ENCODE peak calls at places on chromosomes 7 and 10, in six cellular contexts. One of them, this sample, is unnamed.

GRCh38 chr10:96671207-96671890 is 49.0 kb downstream of the PIK3AP1 start:
- DNase-seq in fibroblast of the aortic adventitia: no peak
- DNase-seq in cardiac muscle cell: no peak
- DNase-seq in endothelial cell of umbilical vein: no peak
- DNase-seq in GM23338: no peak
- DNase-seq in bronchial epithelial cell: no peak
- DNase-seq in this sample: no peak

GRCh38 chr10:61020420-61021158 is 76.6 kb upstream of the RHOBTB1 start:
- DNase-seq in fibroblast of the aortic adventitia: no peak
- DNase-seq in cardiac muscle cell: no peak
- DNase-seq in endothelial cell of umbilical vein: no peak
- DNase-seq in GM23338: no peak
- DNase-seq in bronchial epithelial cell: no peak
- DNase-seq in this sample: no peak

GRCh38 chr7:97004931-97005763 is at the start of gene DLX6:
- DNase-seq in fibroblast of the aortic adventitia: peak; percentile 26
- DNase-seq in cardiac muscle cell: peak; percentile 78
- DNase-seq in endothelial cell of umbilical vein: no peak
- DNase-seq in GM23338: peak; percentile 96
- DNase-seq in bronchial epithelial cell: no peak
- DNase-seq in this sample: no peak

GRCh38 chr10:32379314-32379949 is 32.5 kb upstream of the EPC1 start:
- DNase-seq in fibroblast of the aortic adventitia: peak; percentile 75
- DNase-seq in cardiac muscle cell: peak; percentile 75
- DNase-seq in endothelial cell of umbilical vein: peak; percentile 71
- DNase-seq in GM23338: peak; percentile 69
- DNase-seq in bronchial epithelial cell: peak; percentile 88
- DNase-seq in this sample: no peak

GRCh38 chr10:132112611-132113010 is 46.9 kb downstream of the JAKMIP3 start:
- DNase-seq in fibroblast of the aortic adventitia: no peak
- DNase-seq in cardiac muscle cell: no peak
- DNase-seq in endothelial cell of umbilical vein: no peak
- DNase-seq in GM23338: no peak
- DNase-seq in bronchial epithelial cell: no peak
- DNase-seq in this sample: no peak

GRCh38 chr10:42932116-42932515 is 144.8 kb upstream of the RET start:
- DNase-seq in fibroblast of the aortic adventitia: no peak
- DNase-seq in cardiac muscle cell: no peak
- DNase-seq in endothelial cell of umbilical vein: no peak
- DNase-seq in GM23338: no peak
- DNase-seq in bronchial epithelial cell: no peak
- DNase-seq in this sample: no peak

GRCh38 chr10:24449769-24450310 is 240.9 kb downstream of the KIAA1217 start:
- DNase-seq in fibroblast of the aortic adventitia: no peak
- DNase-seq in cardiac muscle cell: no peak
- DNase-seq in endothelial cell of umbilical vein: no peak
- DNase-seq in GM23338: no peak
- DNase-seq in bronchial epithelial cell: no peak
- DNase-seq in this sample: no peak

GRCh38 chr10:130873636-130874035 is 437.9 kb downstream of the TCERG1L start:
- DNase-seq in fibroblast of the aortic adventitia: no peak
- DNase-seq in cardiac muscle cell: no peak
- DNase-seq in endothelial cell of umbilical vein: no peak
- DNase-seq in GM23338: no peak
- DNase-seq in bronchial epithelial cell: no peak
- DNase-seq in this sample: no peak

GRCh38 chr7:30142710-30143109 is 7.9 kb downstream of the MTURN start:
- DNase-seq in fibroblast of the aortic adventitia: peak; percentile 89
- DNase-seq in cardiac muscle cell: no peak
- DNase-seq in endothelial cell of umbilical vein: peak; percentile 58
- DNase-seq in GM23338: no peak
- DNase-seq in bronchial epithelial cell: peak; percentile 91
- DNase-seq in this sample: peak; percentile 42

DNA sequence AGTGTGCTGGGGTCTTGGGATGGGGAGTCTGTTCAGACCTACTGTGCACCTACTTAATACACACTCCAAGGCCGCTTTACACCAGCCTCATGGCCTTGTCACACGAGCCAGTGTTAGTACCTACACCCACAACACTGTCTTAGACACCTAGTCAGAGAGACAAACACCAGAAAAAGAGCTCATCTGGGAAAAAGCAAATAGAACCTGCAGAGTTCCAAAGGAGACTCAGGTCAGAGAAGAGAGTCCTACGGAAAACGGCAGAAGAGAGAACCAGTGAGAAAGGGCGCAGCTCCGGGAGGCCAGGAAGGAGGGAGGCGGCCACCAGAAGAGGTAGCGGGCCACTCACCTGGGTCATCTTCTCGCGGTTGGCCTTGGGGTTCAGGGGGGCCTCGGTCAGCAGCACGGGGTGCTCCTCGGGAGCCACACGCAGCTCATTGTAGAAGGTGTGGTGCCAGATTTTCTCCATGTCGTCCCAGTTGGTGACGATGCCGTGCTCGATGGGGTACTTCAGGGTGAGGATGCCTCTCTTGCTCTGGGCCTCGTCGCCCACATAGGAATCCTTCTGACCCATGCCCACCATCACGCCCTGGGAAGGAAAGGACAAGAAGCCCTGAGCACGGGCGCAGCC is 105.3 kb upstream of the TNRC18 start:
- DNase-seq in fibroblast of the aortic adventitia: no peak
- DNase-seq in cardiac muscle cell: no peak
- DNase-seq in endothelial cell of umbilical vein: peak; percentile 22
- DNase-seq in GM23338: no peak
- DNase-seq in bronchial epithelial cell: no peak
- DNase-seq in this sample: no peak
- H3K4me3 ChIP-seq in fibroblast of the aortic adventitia: peak overlapping the region; percentile 92
- H3K4me3 ChIP-seq in cardiac muscle cell: peak overlapping the region; percentile 99
- H3K4me3 ChIP-seq in endothelial cell of umbilical vein: peak overlapping the region; percentile 82
- H3K4me3 ChIP-seq in GM23338: peak overlapping the region; percentile 99
- H3K4me3 ChIP-seq in bronchial epithelial cell: peak overlapping the region; percentile 68
- H3K4me3 ChIP-seq in this sample: peak overlapping the region; percentile 81

GRCh38 chr7:92584953-92585352 is 5.2 kb downstream of the FAM133B start:
- DNase-seq in fibroblast of the aortic adventitia: no peak
- DNase-seq in cardiac muscle cell: no peak
- DNase-seq in endothelial cell of umbilical vein: peak; percentile 3
- DNase-seq in GM23338: peak; percentile 51
- DNase-seq in bronchial epithelial cell: peak; percentile 29
- DNase-seq in this sample: no peak

GRCh38 chr7:92590711-92591310 is 621 bp upstream of the FAM133B start:
- DNase-seq in fibroblast of the aortic adventitia: no peak
- DNase-seq in cardiac muscle cell: no peak
- DNase-seq in endothelial cell of umbilical vein: no peak
- DNase-seq in GM23338: no peak
- DNase-seq in bronchial epithelial cell: no peak
- DNase-seq in this sample: no peak

GRCh38 chr7:92586403-92586802 is 3.8 kb downstream of the FAM133B start:
- DNase-seq in fibroblast of the aortic adventitia: peak; percentile 52
- DNase-seq in cardiac muscle cell: no peak
- DNase-seq in endothelial cell of umbilical vein: no peak
- DNase-seq in GM23338: no peak
- DNase-seq in bronchial epithelial cell: peak; percentile 50
- DNase-seq in this sample: peak; percentile 11

GRCh38 chr7:92589056-92589455 is 1.1 kb downstream of the FAM133B start:
- DNase-seq in fibroblast of the aortic adventitia: no peak
- DNase-seq in cardiac muscle cell: no peak
- DNase-seq in endothelial cell of umbilical vein: peak; percentile 4
- DNase-seq in GM23338: no peak
- DNase-seq in bronchial epithelial cell: no peak
- DNase-seq in this sample: no peak

GRCh38 chr7:92588561-92588960 is 1.6 kb downstream of the FAM133B start:
- DNase-seq in fibroblast of the aortic adventitia: no peak
- DNase-seq in cardiac muscle cell: no peak
- DNase-seq in endothelial cell of umbilical vein: no peak
- DNase-seq in GM23338: peak; percentile 31
- DNase-seq in bronchial epithelial cell: no peak
- DNase-seq in this sample: no peak
- H3K4me3 ChIP-seq in fibroblast of the aortic adventitia: peak overlapping the region; percentile 97
- H3K4me3 ChIP-seq in cardiac muscle cell: peak overlapping the region; percentile 89
- H3K4me3 ChIP-seq in endothelial cell of umbilical vein: no peak overlapping the region
- H3K4me3 ChIP-seq in GM23338: peak overlapping the region; percentile 94
- H3K4me3 ChIP-seq in bronchial epithelial cell: peak overlapping the region; percentile 77
- H3K4me3 ChIP-seq in this sample: peak overlapping the region; percentile 59

GRCh38 chr10:2748287-2748686 is 319.1 kb upstream of the PFKP start:
- DNase-seq in fibroblast of the aortic adventitia: no peak
- DNase-seq in cardiac muscle cell: no peak
- DNase-seq in endothelial cell of umbilical vein: no peak
- DNase-seq in GM23338: no peak
- DNase-seq in bronchial epithelial cell: no peak
- DNase-seq in this sample: no peak

GRCh38 chr10:2745666-2746065 is 321.7 kb upstream of the PFKP start:
- DNase-seq in fibroblast of the aortic adventitia: no peak
- DNase-seq in cardiac muscle cell: no peak
- DNase-seq in endothelial cell of umbilical vein: no peak
- DNase-seq in GM23338: no peak
- DNase-seq in bronchial epithelial cell: no peak
- DNase-seq in this sample: no peak

GRCh38 chr10:2746638-2747037 is 320.7 kb upstream of the PFKP start:
- DNase-seq in fibroblast of the aortic adventitia: no peak
- DNase-seq in cardiac muscle cell: no peak
- DNase-seq in endothelial cell of umbilical vein: no peak
- DNase-seq in GM23338: no peak
- DNase-seq in bronchial epithelial cell: no peak
- DNase-seq in this sample: no peak

DNA sequence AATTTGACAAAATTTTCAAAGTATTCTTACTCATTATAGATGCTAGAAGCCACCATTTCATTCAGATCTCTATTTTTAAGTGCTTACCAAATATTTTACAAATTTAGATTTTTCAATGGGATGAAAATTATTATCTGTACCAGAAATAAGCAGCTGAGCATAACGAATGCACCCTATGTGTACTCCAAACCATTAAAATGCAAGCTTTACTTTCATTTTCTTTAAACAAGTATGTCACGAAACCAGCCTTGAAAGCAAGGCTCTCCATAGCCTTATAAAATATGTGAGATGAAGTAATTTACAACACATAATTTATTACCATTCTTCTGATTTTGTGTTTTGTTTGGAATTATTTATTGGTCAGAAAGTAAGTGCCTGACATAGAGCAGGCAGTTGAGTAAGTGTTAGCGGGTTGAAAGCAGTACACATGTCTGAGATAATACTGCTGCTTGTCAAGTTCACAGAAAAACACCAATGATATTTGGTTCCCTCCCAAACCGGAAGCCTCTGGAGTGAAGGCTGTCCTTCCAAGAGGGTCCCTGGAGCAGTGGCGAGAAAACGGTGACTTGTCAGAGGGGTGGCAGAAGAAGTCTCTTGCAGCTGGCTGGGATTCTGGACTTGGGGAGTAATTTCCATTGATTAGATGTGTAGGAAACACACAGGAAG is 322.7 kb upstream of the PFKP start:
- DNase-seq in fibroblast of the aortic adventitia: no peak
- DNase-seq in cardiac muscle cell: no peak
- DNase-seq in endothelial cell of umbilical vein: no peak
- DNase-seq in GM23338: no peak
- DNase-seq in bronchial epithelial cell: no peak
- DNase-seq in this sample: no peak
- H3K4me3 ChIP-seq in fibroblast of the aortic adventitia: no peak overlapping the region
- H3K4me3 ChIP-seq in cardiac muscle cell: no peak overlapping the region
- H3K4me3 ChIP-seq in endothelial cell of umbilical vein: no peak overlapping the region
- H3K4me3 ChIP-seq in GM23338: no peak overlapping the region
- H3K4me3 ChIP-seq in bronchial epithelial cell: no peak overlapping the region
- H3K4me3 ChIP-seq in this sample: no peak overlapping the region

DNA sequence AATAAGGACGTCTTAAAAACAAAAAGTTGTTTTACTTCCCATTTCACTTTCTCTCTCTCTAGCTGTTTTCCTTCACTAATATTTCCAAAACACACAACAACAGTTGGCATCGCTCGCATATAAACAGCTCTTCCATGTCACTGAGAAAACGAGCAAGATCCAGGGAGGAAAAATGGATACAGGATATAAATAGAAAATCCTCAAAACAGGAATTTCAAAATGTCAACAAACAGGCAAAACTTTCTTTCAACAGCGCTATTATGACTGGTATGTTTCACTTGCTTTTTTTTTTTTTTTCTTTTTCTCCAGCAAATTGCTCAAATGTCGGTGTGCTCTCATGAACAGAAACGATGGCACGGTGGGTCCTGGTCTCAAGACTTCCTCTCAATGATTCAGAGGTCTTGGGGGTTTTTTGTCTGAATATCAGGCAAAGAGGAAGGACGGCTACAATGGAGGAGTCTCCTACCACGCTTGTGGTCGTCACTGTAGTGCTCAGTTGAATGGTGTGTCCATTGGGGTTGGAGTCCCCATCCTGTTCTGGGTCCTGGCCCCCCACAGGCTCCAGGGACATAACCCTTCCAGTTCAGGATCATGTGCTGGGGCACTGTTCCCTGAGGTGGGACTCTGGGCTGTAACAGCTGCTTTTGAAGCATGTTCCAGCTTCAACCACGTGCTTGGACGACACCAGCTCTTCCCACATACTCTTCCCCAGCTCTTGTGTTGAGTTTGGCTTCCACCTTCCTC is 266.6 kb upstream of the KLF6 start:
- DNase-seq in fibroblast of the aortic adventitia: no peak
- DNase-seq in cardiac muscle cell: no peak
- DNase-seq in endothelial cell of umbilical vein: no peak
- DNase-seq in GM23338: no peak
- DNase-seq in bronchial epithelial cell: no peak
- DNase-seq in this sample: no peak
- H3K4me3 ChIP-seq in fibroblast of the aortic adventitia: no peak overlapping the region
- H3K4me3 ChIP-seq in cardiac muscle cell: no peak overlapping the region
- H3K4me3 ChIP-seq in endothelial cell of umbilical vein: no peak overlapping the region
- H3K4me3 ChIP-seq in GM23338: no peak overlapping the region
- H3K4me3 ChIP-seq in bronchial epithelial cell: peak overlapping the region; percentile 22
- H3K4me3 ChIP-seq in this sample: no peak overlapping the region

DNA sequence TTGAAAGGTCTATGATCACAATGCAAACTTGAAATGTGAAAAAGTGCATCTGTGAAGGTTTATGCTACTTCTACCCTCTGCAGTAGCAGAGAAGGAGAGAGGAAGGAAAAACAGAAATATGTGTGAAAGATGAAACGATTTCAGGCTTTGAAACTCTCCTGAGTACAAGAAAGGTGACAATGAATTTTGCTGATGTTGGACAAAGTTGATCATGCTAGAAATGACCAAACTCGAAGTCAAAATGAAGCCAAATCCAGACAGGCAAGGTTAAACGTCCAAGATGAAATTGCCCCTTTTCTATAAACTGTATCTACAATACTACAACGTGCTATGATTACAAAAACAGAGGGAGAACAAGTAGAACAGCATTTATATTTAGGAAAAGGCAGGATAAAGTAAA is 67.0 kb upstream of the C7orf33 start:
- DNase-seq in fibroblast of the aortic adventitia: no peak
- DNase-seq in cardiac muscle cell: no peak
- DNase-seq in endothelial cell of umbilical vein: no peak
- DNase-seq in GM23338: no peak
- DNase-seq in bronchial epithelial cell: no peak
- DNase-seq in this sample: no peak
- H3K4me3 ChIP-seq in fibroblast of the aortic adventitia: no peak overlapping the region
- H3K4me3 ChIP-seq in cardiac muscle cell: no peak overlapping the region
- H3K4me3 ChIP-seq in endothelial cell of umbilical vein: no peak overlapping the region
- H3K4me3 ChIP-seq in GM23338: no peak overlapping the region
- H3K4me3 ChIP-seq in bronchial epithelial cell: no peak overlapping the region
- H3K4me3 ChIP-seq in this sample: no peak overlapping the region

GRCh38 chr7:98130959-98131358 is 24.3 kb downstream of the LMTK2 start:
- DNase-seq in fibroblast of the aortic adventitia: peak; percentile 29
- DNase-seq in cardiac muscle cell: no peak
- DNase-seq in endothelial cell of umbilical vein: no peak
- DNase-seq in GM23338: no peak
- DNase-seq in bronchial epithelial cell: no peak
- DNase-seq in this sample: no peak
- H3K4me3 ChIP-seq in fibroblast of the aortic adventitia: no peak overlapping the region
- H3K4me3 ChIP-seq in cardiac muscle cell: no peak overlapping the region
- H3K4me3 ChIP-seq in endothelial cell of umbilical vein: no peak overlapping the region
- H3K4me3 ChIP-seq in GM23338: no peak overlapping the region
- H3K4me3 ChIP-seq in bronchial epithelial cell: no peak overlapping the region
- H3K4me3 ChIP-seq in this sample: no peak overlapping the region